ENCODE peak calls at places on chromosomes 6 and 20, in four cellular contexts. One of them, this sample, is unnamed.

GRCh38 chr20:1526310-1526709 is 31.2 kb downstream of the SIRPD start:
- DNase-seq in IMR-90: no peak
- DNase-seq in keratinocyte: no peak
- DNase-seq in K562: no peak
- DNase-seq in this sample: no peak

GRCh38 chr6:34476048-34476328 is 10.1 kb downstream of the PACSIN1 start:
- DNase-seq in IMR-90: no peak
- DNase-seq in keratinocyte: no peak
- DNase-seq in K562: no peak
- DNase-seq in this sample: no peak

GRCh38 chr6:82251942-82252341 is 4.4 kb upstream of the IBTK start:
- DNase-seq in IMR-90: peak; percentile 54
- DNase-seq in keratinocyte: no peak
- DNase-seq in K562: peak; percentile 16
- DNase-seq in this sample: peak; percentile 62

GRCh38 chr6:47376930-47377329 is 67.2 kb upstream of the TNFRSF21 start:
- DNase-seq in IMR-90: no peak
- DNase-seq in keratinocyte: no peak
- DNase-seq in K562: no peak
- DNase-seq in this sample: no peak

GRCh38 chr20:50309280-50309763 is 118.7 kb downstream of the CEBPB start:
- DNase-seq in IMR-90: peak; percentile 92
- DNase-seq in keratinocyte: no peak
- DNase-seq in K562: no peak
- DNase-seq in this sample: no peak

GRCh38 chr20:14337400-14338171 is at the start of gene FLRT3:
- DNase-seq in IMR-90: peak; percentile 96
- DNase-seq in keratinocyte: peak; percentile 96
- DNase-seq in K562: no peak
- DNase-seq in this sample: peak; percentile 95

GRCh38 chr6:21850682-21851081 is 257.1 kb downstream of the SOX4 start:
- DNase-seq in IMR-90: no peak
- DNase-seq in keratinocyte: no peak
- DNase-seq in K562: no peak
- DNase-seq in this sample: no peak

GRCh38 chr6:143953922-143954321 is 54.1 kb downstream of the PLAGL1 start:
- DNase-seq in IMR-90: no peak
- DNase-seq in keratinocyte: no peak
- DNase-seq in K562: no peak
- DNase-seq in this sample: no peak

GRCh38 chr20:30937790-30938189 is 319.7 kb upstream of the DEFB115 start:
- DNase-seq in IMR-90: no peak
- DNase-seq in keratinocyte: no peak
- DNase-seq in K562: no peak
- DNase-seq in this sample: no peak

GRCh38 chr20:30167540-30167939 is 1089.9 kb upstream of the DEFB115 start:
- DNase-seq in IMR-90: no peak
- DNase-seq in keratinocyte: no peak
- DNase-seq in K562: no peak
- DNase-seq in this sample: no peak

GRCh38 chr6:28207244-28208179 is 17.6 kb upstream of the ZSCAN9 start:
- DNase-seq in IMR-90: peak; percentile 34
- DNase-seq in keratinocyte: no peak
- DNase-seq in K562: no peak
- DNase-seq in this sample: peak; percentile 49

GRCh38 chr20:61387204-61387958 is 135.3 kb downstream of the CDH4 start:
- DNase-seq in IMR-90: peak; percentile 41
- DNase-seq in keratinocyte: peak; percentile 26
- DNase-seq in K562: peak; percentile 68
- DNase-seq in this sample: no peak

GRCh38 chr6:135219346-135219745 is 38.2 kb downstream of the MYB start:
- DNase-seq in IMR-90: no peak
- DNase-seq in keratinocyte: no peak
- DNase-seq in K562: no peak
- DNase-seq in this sample: no peak

GRCh38 chr6:136304410-136304809 is 14.8 kb upstream of the BCLAF1 start:
- DNase-seq in IMR-90: no peak
- DNase-seq in keratinocyte: no peak
- DNase-seq in K562: no peak
- DNase-seq in this sample: no peak

GRCh38 chr6:7132398-7132797 is 24.6 kb downstream of the RREB1 start:
- DNase-seq in IMR-90: no peak
- DNase-seq in keratinocyte: no peak
- DNase-seq in K562: no peak
- DNase-seq in this sample: no peak

GRCh38 chr6:151738960-151739359 is 68.5 kb upstream of the ESR1 start:
- DNase-seq in IMR-90: no peak
- DNase-seq in keratinocyte: no peak
- DNase-seq in K562: no peak
- DNase-seq in this sample: no peak

GRCh38 chr6:34610819-34611477 is 54.8 kb upstream of the SPDEF start:
- DNase-seq in IMR-90: peak; percentile 95
- DNase-seq in keratinocyte: peak; percentile 30
- DNase-seq in K562: peak; percentile 51
- DNase-seq in this sample: peak; percentile 51

GRCh38 chr20:53621482-53622246 is 28.0 kb upstream of the ZNF217 start:
- DNase-seq in IMR-90: peak; percentile 82
- DNase-seq in keratinocyte: peak; percentile 78
- DNase-seq in K562: peak; percentile 65
- DNase-seq in this sample: peak; percentile 92

GRCh38 chr6:143999406-143999805 is 8.7 kb downstream of the PLAGL1 start:
- DNase-seq in IMR-90: peak; percentile 89
- DNase-seq in keratinocyte: peak; percentile 2
- DNase-seq in K562: no peak
- DNase-seq in this sample: peak; percentile 4

GRCh38 chr6:167150815-167151557 is 6.8 kb downstream of the GPR31 start:
- DNase-seq in IMR-90: no peak
- DNase-seq in keratinocyte: no peak
- DNase-seq in K562: no peak
- DNase-seq in this sample: no peak

GRCh38 chr6:50543666-50544065 is 169.7 kb upstream of the TFAP2D start:
- DNase-seq in IMR-90: no peak
- DNase-seq in keratinocyte: no peak
- DNase-seq in K562: no peak
- DNase-seq in this sample: no peak

GRCh38 chr6:72371473-72371872 is 250.4 kb upstream of the KCNQ5 start:
- DNase-seq in IMR-90: no peak
- DNase-seq in keratinocyte: no peak
- DNase-seq in K562: no peak
- DNase-seq in this sample: no peak

GRCh38 chr20:62349537-62350097 is 17.5 kb downstream of the LAMA5 start:
- DNase-seq in IMR-90: no peak
- DNase-seq in keratinocyte: no peak
- DNase-seq in K562: peak; percentile 59
- DNase-seq in this sample: no peak

GRCh38 chr6:46914279-46914810 is 7.4 kb downstream of the ADGRF5 start:
- DNase-seq in IMR-90: no peak
- DNase-seq in keratinocyte: no peak
- DNase-seq in K562: no peak
- DNase-seq in this sample: peak; percentile 96

GRCh38 chr6:170210026-170210390 is 80.9 kb downstream of the DLL1 start:
- DNase-seq in IMR-90: no peak
- DNase-seq in keratinocyte: no peak
- DNase-seq in K562: no peak
- DNase-seq in this sample: no peak

GRCh38 chr6:170210651-170211403 is 80.1 kb downstream of the DLL1 start:
- DNase-seq in IMR-90: no peak
- DNase-seq in keratinocyte: no peak
- DNase-seq in K562: no peak
- DNase-seq in this sample: no peak

GRCh38 chr6:170211404-170212025 is 79.4 kb downstream of the DLL1 start:
- DNase-seq in IMR-90: no peak
- DNase-seq in keratinocyte: no peak
- DNase-seq in K562: no peak
- DNase-seq in this sample: no peak

GRCh38 chr6:170212051-170212756 is 78.7 kb downstream of the DLL1 start:
- DNase-seq in IMR-90: no peak
- DNase-seq in keratinocyte: no peak
- DNase-seq in K562: no peak
- DNase-seq in this sample: no peak

GRCh38 chr6:170212956-170213636 is 77.8 kb downstream of the DLL1 start:
- DNase-seq in IMR-90: no peak
- DNase-seq in keratinocyte: no peak
- DNase-seq in K562: no peak
- DNase-seq in this sample: no peak
- TF ChIP-seq CTCF in IMR-90: no peak
- TF ChIP-seq CTCF in keratinocyte: no peak
- TF ChIP-seq CTCF in K562: no peak
- TF ChIP-seq CTCF in this sample: no peak

GRCh38 chr20:48794360-48794759 is 33.4 kb downstream of the PREX1 start:
- DNase-seq in IMR-90: no peak
- DNase-seq in keratinocyte: no peak
- DNase-seq in K562: no peak
- DNase-seq in this sample: no peak
- H3K9me1 ChIP-seq in IMR-90: no peaks in the 10 kb centered on the region
- H3K9me1 ChIP-seq in keratinocyte: no peaks in the 10 kb centered on the region
- H3K9me1 ChIP-seq in K562: no peaks in the 10 kb centered on the region
- H3K9me1 ChIP-seq in this sample: no peaks in the 10 kb centered on the region

DNA sequence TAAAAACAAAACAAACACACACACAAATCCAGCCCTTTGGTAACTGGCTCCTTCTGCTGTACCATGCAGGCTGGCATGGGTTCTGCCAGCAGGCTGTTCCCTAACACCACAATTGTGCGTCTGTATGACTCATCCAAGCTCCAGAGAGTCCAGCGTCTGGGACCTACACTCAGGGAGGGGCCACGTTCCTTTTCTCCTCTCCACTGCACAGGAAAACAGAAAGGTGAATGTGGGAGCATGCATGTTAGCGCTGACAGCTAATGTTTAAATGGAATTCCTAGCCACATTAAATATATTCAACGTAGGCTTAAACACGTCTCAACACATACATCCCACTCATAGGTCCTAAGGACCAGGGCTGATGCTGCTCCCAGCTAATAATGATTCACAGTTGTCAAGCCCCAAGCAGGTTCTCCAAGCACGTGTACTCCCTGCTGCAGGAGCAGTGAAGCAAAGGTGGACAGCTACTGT is 20.7 kb downstream of the MAP1LC3A start:
- DNase-seq in IMR-90: peak; percentile 82
- DNase-seq in keratinocyte: peak; percentile 88
- DNase-seq in K562: no peak
- DNase-seq in this sample: peak; percentile 83
- TF ChIP-seq CTCF in IMR-90: peak; percentile 84
- TF ChIP-seq CTCF in keratinocyte: peak; percentile 96
- TF ChIP-seq CTCF in K562: peak; percentile 41
- TF ChIP-seq CTCF in this sample: peak; percentile 77

GRCh38 chr20:19897891-19898290 is 119.3 kb upstream of the NAA20 start:
- DNase-seq in IMR-90: no peak
- DNase-seq in keratinocyte: no peak
- DNase-seq in K562: no peak
- DNase-seq in this sample: no peak
- H3K9me1 ChIP-seq in IMR-90: peaks cover 10% of the 10 kb centered on the region
- H3K9me1 ChIP-seq in keratinocyte: no peaks in the 10 kb centered on the region
- H3K9me1 ChIP-seq in K562: no peaks in the 10 kb centered on the region
- H3K9me1 ChIP-seq in this sample: no peaks in the 10 kb centered on the region

GRCh38 chr6:161554883-161555282 is 281.0 kb upstream of the AGPAT4 start:
- DNase-seq in IMR-90: no peak
- DNase-seq in keratinocyte: no peak
- DNase-seq in K562: no peak
- DNase-seq in this sample: no peak

GRCh38 chr6:161561938-161562337 is 288.1 kb upstream of the AGPAT4 start:
- DNase-seq in IMR-90: no peak
- DNase-seq in keratinocyte: no peak
- DNase-seq in K562: no peak
- DNase-seq in this sample: no peak

GRCh38 chr6:161557333-161558107 is 283.7 kb upstream of the AGPAT4 start:
- DNase-seq in IMR-90: no peak
- DNase-seq in keratinocyte: no peak
- DNase-seq in K562: no peak
- DNase-seq in this sample: no peak
- TF ChIP-seq CTCF in IMR-90: no peak
- TF ChIP-seq CTCF in keratinocyte: peak; percentile 15
- TF ChIP-seq CTCF in K562: peak; percentile 28
- TF ChIP-seq CTCF in this sample: no peak

GRCh38 chr20:21601799-21602198 is 87.9 kb upstream of the NKX2-2 start:
- DNase-seq in IMR-90: no peak
- DNase-seq in keratinocyte: no peak
- DNase-seq in K562: no peak
- DNase-seq in this sample: no peak
- H3K9me1 ChIP-seq in IMR-90: no peaks in the 10 kb centered on the region
- H3K9me1 ChIP-seq in keratinocyte: no peaks in the 10 kb centered on the region
- H3K9me1 ChIP-seq in K562: no peaks in the 10 kb centered on the region
- H3K9me1 ChIP-seq in this sample: no peaks in the 10 kb centered on the region

GRCh38 chr20:18790787-18791186 is 22.8 kb upstream of the SCP2D1 start:
- DNase-seq in IMR-90: no peak
- DNase-seq in keratinocyte: no peak
- DNase-seq in K562: no peak
- DNase-seq in this sample: no peak

GRCh38 chr20:18794428-18794787 is 19.2 kb upstream of the SCP2D1 start:
- DNase-seq in IMR-90: no peak
- DNase-seq in keratinocyte: no peak
- DNase-seq in K562: no peak
- DNase-seq in this sample: no peak

GRCh38 chr20:18796282-18796833 is 17.2 kb upstream of the SCP2D1 start:
- DNase-seq in IMR-90: no peak
- DNase-seq in keratinocyte: no peak
- DNase-seq in K562: no peak
- DNase-seq in this sample: no peak

GRCh38 chr20:18795366-18795765 is 18.2 kb upstream of the SCP2D1 start:
- DNase-seq in IMR-90: no peak
- DNase-seq in keratinocyte: no peak
- DNase-seq in K562: no peak
- DNase-seq in this sample: no peak

GRCh38 chr20:18793625-18794427 is 19.8 kb upstream of the SCP2D1 start:
- DNase-seq in IMR-90: peak; percentile 87
- DNase-seq in keratinocyte: peak; percentile 19
- DNase-seq in K562: peak; percentile 81
- DNase-seq in this sample: peak; percentile 90
- TF ChIP-seq CTCF in IMR-90: no peak
- TF ChIP-seq CTCF in keratinocyte: peak; percentile 34
- TF ChIP-seq CTCF in K562: peak; percentile 11
- TF ChIP-seq CTCF in this sample: no peak

This sample was measured in endothelial cell of umbilical vein.